ENCODE peak calls at places on chromosome 16, in five cellular contexts. Z is K562, F is A549, R is H1, C is HepG2. L is an unnamed sample.

GRCh38 chr16:70391881-70392481 is 45.3 kb downstream of the DDX19A start:
- DNase-seq in C (no peak), Z (no peak), R (no peak), F (peak), L (peak)

GRCh38 chr16:31696968-31697743 is 169.5 kb downstream of the AHSP start:
- DNase-seq in C (peak), Z (peak), R (no peak), F (peak), L (peak)

GRCh38 chr16:48542020-48542473 is 67.9 kb downstream of the N4BP1 start:
- DNase-seq in C (no peak), R (no peak), F (peak), Z (no peak), L (peak)

GRCh38 chr16:2518823-2519710 is 1.1 kb upstream of the AMDHD2 start:
- DNase-seq in C (no peak), F (no peak), R (no peak), Z (no peak), L (no peak)

GRCh38 chr16:70390774-70391173 is 44.1 kb downstream of the DDX19A start:
- DNase-seq in F (no peak), Z (no peak), R (no peak), C (no peak), L (no peak)

GRCh38 chr16:52068447-52069074 is 478.4 kb downstream of the TOX3 start:
- DNase-seq in Z (no peak), F (peak), C (peak), R (peak), L (peak)

GRCh38 chr16:23088018-23088417 is 61.2 kb downstream of the USP31 start:
- DNase-seq in R (no peak), C (no peak), Z (no peak), F (no peak), L (no peak)

GRCh38 chr16:31440511-31441184 is 1.9 kb downstream of the ZNF843 start:
- DNase-seq in R (no peak), F (no peak), Z (no peak), C (no peak), L (no peak)

GRCh38 chr16:81502396-81503060 is 57.9 kb downstream of the CMIP start:
- DNase-seq in C (no peak), F (no peak), R (no peak), Z (no peak), L (no peak)
- H3K4me2 ChIP-seq in C (no peak), F (no peak), R (no peak), Z (no peak), L (no peak)

DNA sequence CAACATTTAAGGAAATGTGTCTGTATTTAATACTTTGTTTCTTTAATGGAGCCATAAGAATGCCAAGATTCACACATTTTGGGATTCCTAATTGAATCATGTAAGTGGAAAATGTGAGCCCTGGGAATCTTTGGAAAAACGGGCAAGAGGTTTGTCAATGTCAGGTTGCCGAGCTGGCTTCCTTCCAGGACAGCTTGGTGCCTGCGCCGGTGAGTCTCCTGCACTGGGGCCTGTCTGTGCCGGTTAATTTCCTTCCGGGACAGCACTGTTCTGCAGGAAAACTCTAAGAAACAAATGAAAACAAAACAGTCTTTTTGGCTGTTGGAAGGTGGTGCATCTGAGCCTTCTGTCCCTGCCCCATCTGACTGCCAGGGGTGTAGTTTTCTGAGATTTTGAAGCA is 210.7 kb downstream of the HAPSTR1 start:
- DNase-seq in Z (no peak), F (no peak), C (no peak), R (no peak), L (no peak)
- TF ChIP-seq MAFK in Z (no peak), F (no peak), C (no peak), R (no peak), L (no peak)

GRCh38 chr16:11560701-11561439 is 25.8 kb downstream of the LITAF start:
- DNase-seq in F (no peak), C (no peak), R (peak), Z (no peak), L (no peak)
- H3K4me2 ChIP-seq in F (no peak), C (no peak), R (no peak), Z (no peak), L (peak)

GRCh38 chr16:27624154-27625049 is 74.5 kb downstream of the KATNIP start:
- DNase-seq in F (no peak), C (peak), R (no peak), Z (no peak), L (no peak)

GRCh38 chr16:27632267-27632666 is 82.3 kb downstream of the KATNIP start:
- DNase-seq in Z (no peak), R (no peak), F (no peak), C (no peak), L (no peak)

GRCh38 chr16:27633221-27633620 is 83.3 kb downstream of the KATNIP start:
- DNase-seq in Z (no peak), C (no peak), R (no peak), F (no peak), L (no peak)

GRCh38 chr16:27625050-27625697 is 75.2 kb downstream of the KATNIP start:
- DNase-seq in C (peak), R (no peak), F (peak), Z (no peak), L (peak)

DNA sequence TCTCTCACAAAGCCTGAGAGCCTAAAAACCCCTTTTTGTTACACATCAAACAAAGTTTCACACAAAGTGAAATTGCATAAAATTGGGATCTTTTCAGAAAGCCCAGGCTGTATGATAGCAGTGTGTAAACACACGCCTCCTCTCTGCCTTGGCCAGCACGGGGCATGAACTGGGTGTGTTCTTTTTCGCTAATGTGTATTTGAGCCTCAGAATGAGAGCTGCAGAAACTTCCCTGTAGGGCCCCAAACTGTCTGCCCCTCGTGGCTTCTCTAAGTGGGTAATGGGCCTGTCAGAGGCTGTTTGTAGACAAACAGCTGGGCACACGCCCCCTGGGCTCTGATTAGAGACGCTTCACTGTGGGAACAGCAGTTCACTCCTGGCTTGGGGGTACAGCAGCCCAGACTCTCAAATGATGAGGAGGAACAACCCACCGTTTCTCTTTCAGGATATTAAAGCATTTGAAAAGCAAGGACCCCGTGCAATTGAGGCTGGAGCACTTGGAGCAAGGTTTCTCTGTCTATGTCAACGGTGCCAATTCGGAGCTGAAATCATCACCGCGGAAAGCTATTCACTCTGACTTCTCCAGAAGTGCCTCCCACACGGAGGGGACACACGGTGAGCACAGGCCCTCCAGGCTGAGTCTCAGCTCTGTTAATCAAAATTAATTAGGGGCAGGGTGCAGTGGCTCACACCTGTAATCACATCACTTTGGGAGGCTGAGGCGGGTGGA is 78.4 kb downstream of the KATNIP start:
- DNase-seq in Z (no peak), R (no peak), F (no peak), C (no peak), L (no peak)
- TF ChIP-seq MAFK in Z (no peak), R (no peak), F (no peak), C (no peak), L (no peak)

GRCh38 chr16:50207652-50208051 is 54.5 kb downstream of the TENT4B start:
- DNase-seq in F (no peak), C (no peak), Z (no peak), R (no peak), L (peak)

GRCh38 chr16:50208460-50208931 is 55.4 kb downstream of the TENT4B start:
- DNase-seq in Z (no peak), C (peak), F (no peak), R (no peak), L (peak)

GRCh38 chr16:50213939-50214519 is 52.3 kb upstream of the ADCY7 start:
- DNase-seq in F (peak), Z (peak), R (no peak), C (peak), L (peak)

GRCh38 chr16:50209548-50210265 is 56.6 kb downstream of the TENT4B start:
- DNase-seq in C (no peak), Z (no peak), R (no peak), F (no peak), L (no peak)

GRCh38 chr16:50210266-50211038 is 55.9 kb upstream of the ADCY7 start:
- DNase-seq in F (peak), R (peak), C (peak), Z (peak), L (peak)
- H3K4me2 ChIP-seq in F (peak), R (no peak), C (peak), Z (no peak), L (no peak)

DNA sequence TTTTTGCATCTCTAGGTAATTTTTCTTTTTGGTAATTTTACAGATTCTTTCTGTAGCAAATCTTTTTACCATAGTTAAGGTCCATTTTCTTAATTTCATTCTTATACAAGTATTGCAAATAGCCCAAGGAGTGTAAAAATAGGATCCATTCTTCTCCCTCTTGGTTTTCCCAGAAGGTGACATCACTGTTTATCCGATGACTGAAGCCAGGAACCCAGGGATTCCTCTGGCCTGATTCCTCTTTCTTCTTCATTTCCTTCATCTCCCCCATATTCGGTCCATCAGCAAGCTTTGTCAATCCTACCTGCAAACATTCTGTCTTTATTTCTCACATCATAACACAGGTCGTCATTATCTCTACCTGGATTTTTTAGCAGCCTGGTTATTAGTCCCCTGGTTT is 5.3 kb downstream of the RBBP6 start:
- DNase-seq in C (no peak), Z (no peak), R (no peak), F (no peak), L (peak)
- TF ChIP-seq MAFK in C (no peak), Z (no peak), R (no peak), F (no peak), L (no peak)

GRCh38 chr16:61050547-61050946 is 985.7 kb downstream of the CDH8 start:
- DNase-seq in C (no peak), Z (no peak), F (no peak), R (no peak), L (no peak)
- H3K4me2 ChIP-seq in C (no peak), Z (no peak), F (no peak), R (no peak), L (no peak)

DNA sequence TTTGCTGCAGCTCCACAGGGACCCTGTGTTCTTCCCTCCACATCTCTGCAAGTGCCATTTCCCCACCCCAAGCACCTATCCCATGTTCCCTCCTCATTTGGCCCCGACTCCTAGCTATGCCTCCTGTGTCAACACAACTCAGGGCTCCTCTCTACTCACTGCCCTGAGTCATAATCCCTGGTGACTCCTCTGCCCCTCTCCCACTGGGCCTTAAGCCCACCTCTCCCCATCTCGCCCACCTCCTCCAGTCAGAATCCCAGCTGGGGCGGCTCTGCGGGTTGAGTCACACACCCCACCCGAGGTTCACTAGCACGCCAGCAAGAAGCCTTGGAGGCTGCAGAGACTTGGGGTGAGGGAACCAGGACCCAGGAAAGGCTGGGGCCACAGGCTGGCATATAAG is 346.2 kb downstream of the FOXL1 start:
- DNase-seq in F (peak), C (no peak), Z (no peak), R (no peak), L (peak)
- TF ChIP-seq MAFK in F (no peak), C (no peak), Z (no peak), R (no peak), L (no peak)

L was measured in IMR-90.